ENCODE peak calls at places on chromosomes 4 and X, in five cellular contexts. T, A, P, G and X are unnamed samples.

GRCh38 chrX:99777912-99778311 is 632.2 kb downstream of the PCDH19 start:
- DNase-seq in T (no peak), P (no peak), G (no peak), A (no peak), X (no peak)

GRCh38 chr4:96652158-96652557 is 812.3 kb downstream of the PDHA2 start:
- DNase-seq in A (no peak), G (no peak), P (no peak), T (no peak), X (peak; percentile 3)

GRCh38 chr4:26252349-26252748 is 68.5 kb upstream of the RBPJ start:
- DNase-seq in P (peak; percentile 23), T (no peak), G (peak; percentile 12), A (no peak), X (no peak)

GRCh38 chr4:163251204-163251603 is 81.2 kb downstream of the NPY1R start:
- DNase-seq in G (no peak), T (no peak), P (no peak), A (no peak), X (no peak)

GRCh38 chrX:69149466-69150293 is 15.6 kb downstream of the PJA1 start:
- DNase-seq in A (no peak), P (no peak), T (peak; percentile 43), G (no peak), X (no peak)

GRCh38 chr4:8886625-8887406 is 15.2 kb upstream of the HMX1 start:
- DNase-seq in P (peak; percentile 44), A (no peak), G (no peak), T (no peak), X (no peak)

GRCh38 chrX:140918398-140919043 is 83.9 kb upstream of the SPANXB1 start:
- DNase-seq in T (peak; percentile 34), P (peak; percentile 64), A (no peak), G (peak; percentile 23), X (peak; percentile 77)

GRCh38 chr4:177070533-177070932 is 239.1 kb upstream of the NEIL3 start:
- DNase-seq in A (no peak), P (no peak), T (no peak), G (no peak), X (no peak)

GRCh38 chrX:41022579-41022978 is 62.7 kb upstream of the USP9X start:
- DNase-seq in G (no peak), T (no peak), A (no peak), P (no peak), X (peak; percentile 46)

GRCh38 chr4:108991929-108992328 is 229.1 kb upstream of the ETNPPL start:
- DNase-seq in T (no peak), A (no peak), P (peak; percentile 55), G (no peak), X (peak; percentile 66)

GRCh38 chr4:101818362-101818761 is 27.8 kb downstream of the BANK1 start:
- DNase-seq in A (no peak), T (no peak), P (peak; percentile 25), G (no peak), X (peak; percentile 51)

GRCh38 chrX:12819231-12819630 is 28.0 kb downstream of the PRPS2 start:
- DNase-seq in A (no peak), P (no peak), T (no peak), G (no peak), X (no peak)

GRCh38 chr4:41796545-41797210 is 48.2 kb upstream of the PHOX2B start:
- DNase-seq in G (no peak), A (no peak), T (peak; percentile 6), P (no peak), X (no peak)

GRCh38 chr4:94412019-94413017 is 39.4 kb upstream of the PDLIM5 start:
- DNase-seq in P (peak; percentile 65), T (no peak), A (no peak), G (no peak), X (peak; percentile 94)

GRCh38 chr4:113365377-113365776 is 315.9 kb downstream of the ANK2 start:
- DNase-seq in A (no peak), G (no peak), P (no peak), T (no peak), X (no peak)

GRCh38 chrX:7420712-7421111 is 272.8 kb upstream of the PUDP start:
- DNase-seq in A (no peak), P (no peak), T (no peak), G (no peak), X (no peak)

GRCh38 chrX:118975831-118976598 is 1.6 kb downstream of the LONRF3 start:
- DNase-seq in P (peak; percentile 56), G (peak; percentile 58), A (peak; percentile 82), T (peak; percentile 44), X (peak; percentile 48)

GRCh38 chrX:109614951-109615350 is 10.0 kb downstream of the KCNE5 start:
- DNase-seq in G (no peak), P (no peak), T (no peak), A (no peak), X (no peak)